ENCODE peak calls at places on chromosomes 12 and 14, in six cellular contexts. L, Y, E, V, X and O are unnamed samples.

GRCh38 chr14:50335389-50335788 is 23.3 kb downstream of the DMAC2L start:
- DNase-seq in Y (no peak), E (no peak), L (peak), X (peak), V (no peak), O (no peak)

GRCh38 chr12:66329941-66330340 is 27.6 kb downstream of the HELB start:
- DNase-seq in X (no peak), E (no peak), Y (no peak), V (no peak), L (no peak), O (no peak)

GRCh38 chr12:99099786-99100185 is 454.7 kb downstream of the APAF1 start:
- DNase-seq in X (no peak), L (no peak), V (no peak), Y (no peak), E (no peak), O (no peak)

GRCh38 chr14:24185015-24185414 is 3.6 kb downstream of the IPO4 start:
- DNase-seq in X (no peak), L (no peak), Y (no peak), E (no peak), V (no peak), O (no peak)

GRCh38 chr12:91940322-91940721 is 205.3 kb downstream of the BTG1 start:
- DNase-seq in L (no peak), Y (no peak), V (no peak), E (no peak), X (no peak), O (no peak)

GRCh38 chr14:32709072-32709471 is 229.6 kb upstream of the NPAS3 start:
- DNase-seq in Y (no peak), L (no peak), V (peak), X (peak), E (no peak), O (no peak)

GRCh38 chr12:109125791-109126190 is 9.4 kb downstream of the ACACB start:
- DNase-seq in Y (no peak), X (no peak), L (no peak), V (no peak), E (no peak), O (no peak)

GRCh38 chr12:11822071-11822818 is 172.8 kb downstream of the ETV6 start:
- DNase-seq in X (no peak), V (no peak), E (no peak), L (peak), Y (peak), O (no peak)

GRCh38 chr14:63867926-63868921 is 15.4 kb downstream of the SYNE2 start:
- DNase-seq in Y (no peak), E (peak), X (no peak), L (no peak), V (no peak), O (no peak)

GRCh38 chr14:96762650-96763049 is 34.5 kb upstream of the VRK1 start:
- DNase-seq in Y (peak), V (no peak), L (peak), X (no peak), E (peak), O (no peak)

GRCh38 chr12:128969480-128970055 is 116.3 kb downstream of the GLT1D1 start:
- DNase-seq in X (no peak), E (no peak), V (no peak), L (peak), Y (no peak), O (no peak)

GRCh38 chr12:104578453-104578852 is 121.7 kb downstream of the CHST11 start:
- DNase-seq in Y (no peak), L (no peak), E (no peak), V (peak), X (no peak), O (no peak)

GRCh38 chr12:117830471-117830870 is 138.3 kb downstream of the KSR2 start:
- DNase-seq in V (no peak), X (no peak), E (no peak), L (no peak), Y (no peak), O (no peak)

GRCh38 chr14:104985675-104986486 is at the start of gene CLBA1:
- DNase-seq in Y (peak), X (peak), L (peak), V (peak), E (peak), O (peak)

GRCh38 chr12:94650143-94651056 is at the start of gene TMCC3:
- DNase-seq in L (no peak), Y (no peak), E (no peak), X (no peak), V (no peak), O (peak)

GRCh38 chr14:87081004-87081403 is 912.0 kb downstream of the GALC start:
- DNase-seq in Y (no peak), L (no peak), E (no peak), V (no peak), X (no peak), O (no peak)

GRCh38 chr12:52630609-52631200 is 12.3 kb upstream of the KRT73 start:
- DNase-seq in V (no peak), Y (no peak), E (no peak), L (no peak), X (no peak), O (no peak)

GRCh38 chr14:77882098-77882497 is 82.2 kb downstream of the ADCK1 start:
- DNase-seq in V (no peak), L (peak), X (no peak), Y (no peak), E (no peak), O (no peak)

GRCh38 chr12:122046145-122046544 is 24.5 kb downstream of the BCL7A start:
- DNase-seq in V (no peak), X (no peak), E (no peak), Y (no peak), L (no peak), O (no peak)

GRCh38 chr14:53183611-53184010 is 30.5 kb upstream of the DDHD1 start:
- DNase-seq in E (no peak), Y (no peak), X (no peak), L (no peak), V (no peak), O (no peak)

GRCh38 chr12:80314741-80315140 is 129.3 kb upstream of the PTPRQ start:
- DNase-seq in Y (no peak), E (no peak), L (no peak), V (no peak), X (no peak), O (no peak)

GRCh38 chr12:126083931-126084330 is 1018.7 kb downstream of the AACS start:
- DNase-seq in E (no peak), L (no peak), Y (no peak), X (no peak), V (no peak), O (no peak)

GRCh38 chr12:29612912-29613311 is 115.4 kb upstream of the OVCH1 start:
- DNase-seq in E (no peak), V (no peak), L (no peak), X (no peak), Y (no peak), O (no peak)

GRCh38 chr12:130838284-130838950 is 633 bp downstream of the STX2 start:
- DNase-seq in Y (no peak), L (peak), E (peak), X (peak), V (no peak), O (no peak)